ENCODE peak calls at places on chromosomes 11 and 22, in four cellular contexts. One of them, this sample, is unnamed.

GRCh38 chr11:126993599-126993998 is 7.0 kb downstream of the KIRREL3 start:
- DNase-seq in PC-9: no peak
- DNase-seq in fibroblast of pulmonary artery: no peak
- DNase-seq in CD8-positive, alpha-beta T cell: no peak
- DNase-seq in this sample: no peak

GRCh38 chr11:47615249-47615648 is 21.0 kb upstream of the C1QTNF4 start:
- DNase-seq in PC-9: no peak
- DNase-seq in fibroblast of pulmonary artery: no peak
- DNase-seq in CD8-positive, alpha-beta T cell: no peak
- DNase-seq in this sample: no peak

GRCh38 chr22:39303358-39303757 is 16.1 kb downstream of the RPL3 start:
- DNase-seq in PC-9: no peak
- DNase-seq in fibroblast of pulmonary artery: no peak
- DNase-seq in CD8-positive, alpha-beta T cell: no peak
- DNase-seq in this sample: no peak

GRCh38 chr11:123671534-123671933 is 17.1 kb upstream of the SCN3B start:
- DNase-seq in PC-9: no peak
- DNase-seq in fibroblast of pulmonary artery: no peak
- DNase-seq in CD8-positive, alpha-beta T cell: no peak
- DNase-seq in this sample: no peak

GRCh38 chr11:64419818-64420485 is 61.0 kb downstream of the RPS6KA4 start:
- DNase-seq in PC-9: no peak
- DNase-seq in fibroblast of pulmonary artery: peak; percentile 74
- DNase-seq in CD8-positive, alpha-beta T cell: no peak
- DNase-seq in this sample: no peak

GRCh38 chr22:17980638-17981051 is 43.7 kb downstream of the MICAL3 start:
- DNase-seq in PC-9: no peak
- DNase-seq in fibroblast of pulmonary artery: peak; percentile 30
- DNase-seq in CD8-positive, alpha-beta T cell: peak; percentile 38
- DNase-seq in this sample: no peak

GRCh38 chr11:19437760-19438159 is 197.0 kb upstream of the E2F8 start:
- DNase-seq in PC-9: peak; percentile 55
- DNase-seq in fibroblast of pulmonary artery: peak; percentile 80
- DNase-seq in CD8-positive, alpha-beta T cell: no peak
- DNase-seq in this sample: no peak

GRCh38 chr11:70067591-70068341 is 10.4 kb upstream of the ANO1 start:
- DNase-seq in PC-9: peak; percentile 81
- DNase-seq in fibroblast of pulmonary artery: no peak
- DNase-seq in CD8-positive, alpha-beta T cell: no peak
- DNase-seq in this sample: no peak

GRCh38 chr11:249062-249461 is 12.3 kb downstream of the PSMD13 start:
- DNase-seq in PC-9: no peak
- DNase-seq in fibroblast of pulmonary artery: no peak
- DNase-seq in CD8-positive, alpha-beta T cell: no peak
- DNase-seq in this sample: no peak

GRCh38 chr11:64123102-64123434 is 42.8 kb downstream of the MACROD1 start:
- DNase-seq in PC-9: no peak
- DNase-seq in fibroblast of pulmonary artery: no peak
- DNase-seq in CD8-positive, alpha-beta T cell: no peak
- DNase-seq in this sample: no peak

GRCh38 chr11:86230921-86231320 is 13.6 kb upstream of the EED start:
- DNase-seq in PC-9: no peak
- DNase-seq in fibroblast of pulmonary artery: no peak
- DNase-seq in CD8-positive, alpha-beta T cell: no peak
- DNase-seq in this sample: no peak

GRCh38 chr11:72552399-72552910 is 118.1 kb upstream of the CLPB start:
- DNase-seq in PC-9: no peak
- DNase-seq in fibroblast of pulmonary artery: no peak
- DNase-seq in CD8-positive, alpha-beta T cell: no peak
- DNase-seq in this sample: no peak

GRCh38 chr11:72553748-72554147 is 119.4 kb upstream of the CLPB start:
- DNase-seq in PC-9: no peak
- DNase-seq in fibroblast of pulmonary artery: peak; percentile 12
- DNase-seq in CD8-positive, alpha-beta T cell: peak; percentile 24
- DNase-seq in this sample: peak; percentile 43

GRCh38 chr11:72561856-72562255 is 112.4 kb downstream of the PDE2A start:
- DNase-seq in PC-9: no peak
- DNase-seq in fibroblast of pulmonary artery: no peak
- DNase-seq in CD8-positive, alpha-beta T cell: no peak
- DNase-seq in this sample: no peak

GRCh38 chr11:72551571-72551970 is 117.2 kb upstream of the CLPB start:
- DNase-seq in PC-9: no peak
- DNase-seq in fibroblast of pulmonary artery: no peak
- DNase-seq in CD8-positive, alpha-beta T cell: no peak
- DNase-seq in this sample: no peak

DNA sequence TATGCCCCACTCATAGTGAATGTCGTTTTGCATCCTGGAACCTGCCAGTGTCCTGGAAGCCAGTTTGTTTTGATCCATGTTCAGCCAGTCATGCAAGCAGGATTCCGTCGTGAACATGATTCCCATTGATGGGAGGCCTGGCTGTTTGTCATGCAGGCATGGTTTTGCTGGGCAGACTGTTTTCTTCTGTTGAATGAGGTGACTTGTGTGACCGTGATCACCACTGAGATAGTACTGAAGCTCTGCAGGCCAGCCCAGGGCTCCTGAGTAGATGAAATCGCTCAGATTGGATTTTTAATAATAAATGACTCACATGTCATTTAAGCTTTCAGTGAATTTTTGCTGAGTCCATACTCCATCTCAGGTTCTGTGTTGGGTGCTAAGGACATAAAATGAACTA is 117.8 kb downstream of the PDE2A start:
- DNase-seq in PC-9: no peak
- DNase-seq in fibroblast of pulmonary artery: no peak
- DNase-seq in CD8-positive, alpha-beta T cell: no peak
- DNase-seq in this sample: no peak
- H3K4me3 ChIP-seq in PC-9: no peak overlapping the region
- H3K4me3 ChIP-seq in fibroblast of pulmonary artery: no peak overlapping the region
- H3K4me3 ChIP-seq in CD8-positive, alpha-beta T cell: no peak overlapping the region
- H3K4me3 ChIP-seq in this sample: no peak overlapping the region

DNA sequence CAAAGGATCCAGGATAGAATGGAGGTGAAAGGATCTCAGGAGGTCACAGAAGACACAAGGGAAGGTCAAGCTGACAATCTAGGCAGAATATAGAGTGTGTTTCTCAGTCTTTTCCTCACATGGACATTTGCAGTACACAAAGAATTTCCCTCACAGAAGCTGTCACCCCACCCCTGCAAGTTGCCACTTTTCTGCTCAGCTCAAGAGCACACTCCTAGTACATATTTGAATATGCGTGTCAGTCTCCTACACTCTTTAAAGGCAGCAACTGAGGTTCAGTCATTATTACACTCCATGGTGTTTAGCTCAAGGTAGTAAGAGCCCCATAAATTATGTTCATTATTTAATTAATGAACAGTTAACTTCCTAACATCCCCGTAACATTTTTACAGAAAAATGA is 59.1 kb downstream of the ETS1 start:
- DNase-seq in PC-9: no peak
- DNase-seq in fibroblast of pulmonary artery: no peak
- DNase-seq in CD8-positive, alpha-beta T cell: no peak
- DNase-seq in this sample: no peak
- H3K4me3 ChIP-seq in PC-9: no peak overlapping the region
- H3K4me3 ChIP-seq in fibroblast of pulmonary artery: no peak overlapping the region
- H3K4me3 ChIP-seq in CD8-positive, alpha-beta T cell: no peak overlapping the region
- H3K4me3 ChIP-seq in this sample: no peak overlapping the region

GRCh38 chr22:46054878-46055158 is 77.9 kb upstream of the WNT7B start:
- DNase-seq in PC-9: no peak
- DNase-seq in fibroblast of pulmonary artery: no peak
- DNase-seq in CD8-positive, alpha-beta T cell: no peak
- DNase-seq in this sample: peak; percentile 25

GRCh38 chr22:46056169-46057041 is 79.4 kb upstream of the WNT7B start:
- DNase-seq in PC-9: no peak
- DNase-seq in fibroblast of pulmonary artery: no peak
- DNase-seq in CD8-positive, alpha-beta T cell: no peak
- DNase-seq in this sample: peak; percentile 64

GRCh38 chr22:46057206-46057605 is 80.2 kb upstream of the WNT7B start:
- DNase-seq in PC-9: no peak
- DNase-seq in fibroblast of pulmonary artery: no peak
- DNase-seq in CD8-positive, alpha-beta T cell: no peak
- DNase-seq in this sample: no peak

GRCh38 chr22:46055176-46055850 is 78.4 kb upstream of the WNT7B start:
- DNase-seq in PC-9: no peak
- DNase-seq in fibroblast of pulmonary artery: no peak
- DNase-seq in CD8-positive, alpha-beta T cell: no peak
- DNase-seq in this sample: peak; percentile 41

GRCh38 chr22:46055851-46056168 is 78.8 kb upstream of the WNT7B start:
- DNase-seq in PC-9: no peak
- DNase-seq in fibroblast of pulmonary artery: no peak
- DNase-seq in CD8-positive, alpha-beta T cell: no peak
- DNase-seq in this sample: no peak
- H3K4me3 ChIP-seq in PC-9: no peak overlapping the region
- H3K4me3 ChIP-seq in fibroblast of pulmonary artery: no peak overlapping the region
- H3K4me3 ChIP-seq in CD8-positive, alpha-beta T cell: no peak overlapping the region
- H3K4me3 ChIP-seq in this sample: peak overlapping the region; percentile 19

GRCh38 chr11:45252134-45252856 is 33.8 kb downstream of the SYT13 start:
- DNase-seq in PC-9: peak; percentile 38
- DNase-seq in fibroblast of pulmonary artery: peak; percentile 20
- DNase-seq in CD8-positive, alpha-beta T cell: peak; percentile 27
- DNase-seq in this sample: peak; percentile 82
- H3K4me3 ChIP-seq in PC-9: no peak overlapping the region
- H3K4me3 ChIP-seq in fibroblast of pulmonary artery: no peak overlapping the region
- H3K4me3 ChIP-seq in CD8-positive, alpha-beta T cell: no peak overlapping the region
- H3K4me3 ChIP-seq in this sample: no peak overlapping the region

GRCh38 chr11:22624742-22625447 is 728 bp downstream of the FANCF start:
- DNase-seq in PC-9: no peak
- DNase-seq in fibroblast of pulmonary artery: peak; percentile 56
- DNase-seq in CD8-positive, alpha-beta T cell: peak; percentile 56
- DNase-seq in this sample: peak; percentile 41

GRCh38 chr11:22625448-22626287 is at the start of gene FANCF:
- DNase-seq in PC-9: peak; percentile 93
- DNase-seq in fibroblast of pulmonary artery: peak; percentile 100
- DNase-seq in CD8-positive, alpha-beta T cell: peak; percentile 96
- DNase-seq in this sample: peak; percentile 85

GRCh38 chr11:22627421-22627820 is 1.8 kb upstream of the FANCF start:
- DNase-seq in PC-9: no peak
- DNase-seq in fibroblast of pulmonary artery: no peak
- DNase-seq in CD8-positive, alpha-beta T cell: no peak
- DNase-seq in this sample: no peak

GRCh38 chr11:22626573-22627239 is 1.1 kb upstream of the FANCF start:
- DNase-seq in PC-9: no peak
- DNase-seq in fibroblast of pulmonary artery: no peak
- DNase-seq in CD8-positive, alpha-beta T cell: no peak
- DNase-seq in this sample: no peak
- H3K4me3 ChIP-seq in PC-9: peak overlapping the region; percentile 85
- H3K4me3 ChIP-seq in fibroblast of pulmonary artery: no peak overlapping the region
- H3K4me3 ChIP-seq in CD8-positive, alpha-beta T cell: no peak overlapping the region
- H3K4me3 ChIP-seq in this sample: no peak overlapping the region

DNA sequence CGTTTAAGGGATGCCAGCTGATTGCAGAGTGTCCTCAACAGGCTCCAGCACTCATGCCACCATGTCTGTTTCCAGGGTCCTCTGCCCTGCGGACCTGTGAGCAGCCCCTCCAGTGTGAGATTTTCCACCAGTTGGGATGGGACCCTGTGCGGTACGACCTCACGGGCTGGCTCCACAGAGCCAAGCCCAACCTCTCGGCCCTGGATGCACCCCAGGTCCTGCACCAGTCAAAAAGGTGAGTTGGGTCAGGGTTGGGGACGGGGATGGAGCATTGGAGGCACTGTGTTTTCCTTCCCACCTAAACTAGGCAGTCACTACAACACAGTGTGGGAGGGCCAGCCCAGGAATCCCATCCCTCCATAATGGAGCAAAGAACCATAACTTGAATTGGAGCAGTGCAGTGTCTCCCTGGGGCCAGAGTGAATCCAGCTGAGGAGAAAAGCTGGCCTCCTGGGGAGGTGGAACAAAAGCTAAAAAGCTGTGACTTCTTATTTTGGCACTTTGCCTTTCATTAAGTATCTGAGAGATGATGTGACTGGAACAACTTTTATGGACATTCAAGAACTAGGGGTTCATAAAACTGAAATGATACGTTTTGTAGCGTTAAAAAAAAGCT is 101.8 kb downstream of the MYO18B start:
- DNase-seq in PC-9: no peak
- DNase-seq in fibroblast of pulmonary artery: no peak
- DNase-seq in CD8-positive, alpha-beta T cell: no peak
- DNase-seq in this sample: no peak
- H3K4me3 ChIP-seq in PC-9: no peak overlapping the region
- H3K4me3 ChIP-seq in fibroblast of pulmonary artery: no peak overlapping the region
- H3K4me3 ChIP-seq in CD8-positive, alpha-beta T cell: no peak overlapping the region
- H3K4me3 ChIP-seq in this sample: no peak overlapping the region

DNA sequence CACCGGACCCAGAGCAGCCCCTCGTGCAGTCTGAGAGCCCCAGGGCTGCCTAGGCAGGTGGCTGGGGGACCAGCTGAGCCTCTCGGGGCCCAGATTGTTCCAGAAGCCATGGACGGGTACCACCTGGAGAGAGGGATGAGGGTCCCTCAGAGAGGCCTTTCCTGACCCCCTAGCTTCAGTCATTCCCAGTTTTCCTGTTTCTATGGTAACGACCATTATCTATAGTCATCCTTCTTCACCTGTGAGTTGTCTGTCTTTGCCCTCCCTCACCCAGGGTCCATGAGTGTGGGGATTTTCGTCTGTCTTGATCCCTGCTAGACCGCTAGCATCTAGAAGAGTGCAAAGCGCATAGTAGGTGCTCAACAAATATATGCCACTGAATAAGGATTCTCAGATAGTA is 76.3 kb upstream of the TCF20 start:
- DNase-seq in PC-9: no peak
- DNase-seq in fibroblast of pulmonary artery: no peak
- DNase-seq in CD8-positive, alpha-beta T cell: no peak
- DNase-seq in this sample: no peak
- H3K4me3 ChIP-seq in PC-9: no peak overlapping the region
- H3K4me3 ChIP-seq in fibroblast of pulmonary artery: no peak overlapping the region
- H3K4me3 ChIP-seq in CD8-positive, alpha-beta T cell: no peak overlapping the region
- H3K4me3 ChIP-seq in this sample: no peak overlapping the region

GRCh38 chr11:75603791-75604736 is 42.0 kb downstream of the SERPINH1 start:
- DNase-seq in PC-9: peak; percentile 16
- DNase-seq in fibroblast of pulmonary artery: peak; percentile 92
- DNase-seq in CD8-positive, alpha-beta T cell: no peak
- DNase-seq in this sample: no peak
- H3K4me3 ChIP-seq in PC-9: no peak overlapping the region
- H3K4me3 ChIP-seq in fibroblast of pulmonary artery: no peak overlapping the region
- H3K4me3 ChIP-seq in CD8-positive, alpha-beta T cell: no peak overlapping the region
- H3K4me3 ChIP-seq in this sample: no peak overlapping the region